ENCODE peak calls at places on chromosomes 11 and 22, in five cellular contexts. I is right cardiac atrium, C is lower lobe of right lung, Z is HCT116, O is epithelial cell of esophagus. V is an unnamed sample.

GRCh38 chr11:75350743-75351540 is 519 bp downstream of the ARRB1 start:
- DNase-seq in I (peak; percentile 81), C (peak; percentile 81), Z (no peak), O (peak; percentile 43), V (peak; percentile 91)

GRCh38 chr11:1298695-1299492 is 10.5 kb downstream of the TOLLIP start:
- DNase-seq in I (peak; percentile 93), C (peak; percentile 93), Z (no peak), O (peak; percentile 95), V (peak; percentile 93)

GRCh38 chr11:128660957-128661356 is 32.9 kb upstream of the FLI1 start:
- DNase-seq in I (no peak), C (no peak), Z (no peak), O (peak; percentile 11), V (no peak)

GRCh38 chr22:45246060-45246985 is 5.6 kb upstream of the KIAA0930 start:
- DNase-seq in I (no peak), C (no peak), Z (peak; percentile 92), O (peak; percentile 97), V (peak; percentile 93)

GRCh38 chr11:116596346-116597260 is 176.2 kb downstream of the BUD13 start:
- DNase-seq in I (no peak), C (no peak), Z (no peak), O (no peak), V (peak; percentile 40)

GRCh38 chr22:35363571-35364086 is 17.3 kb upstream of the HMOX1 start:
- DNase-seq in I (no peak), C (no peak), Z (no peak), O (no peak), V (no peak)

GRCh38 chr11:108906329-108906728 is 241.5 kb downstream of the DDX10 start:
- DNase-seq in I (no peak), C (no peak), Z (no peak), O (peak; percentile 67), V (no peak)

GRCh38 chr11:1568451-1568911 is 3.6 kb downstream of the DUSP8 start:
- DNase-seq in I (peak; percentile 53), C (no peak), Z (no peak), O (no peak), V (peak; percentile 70)

DNA sequence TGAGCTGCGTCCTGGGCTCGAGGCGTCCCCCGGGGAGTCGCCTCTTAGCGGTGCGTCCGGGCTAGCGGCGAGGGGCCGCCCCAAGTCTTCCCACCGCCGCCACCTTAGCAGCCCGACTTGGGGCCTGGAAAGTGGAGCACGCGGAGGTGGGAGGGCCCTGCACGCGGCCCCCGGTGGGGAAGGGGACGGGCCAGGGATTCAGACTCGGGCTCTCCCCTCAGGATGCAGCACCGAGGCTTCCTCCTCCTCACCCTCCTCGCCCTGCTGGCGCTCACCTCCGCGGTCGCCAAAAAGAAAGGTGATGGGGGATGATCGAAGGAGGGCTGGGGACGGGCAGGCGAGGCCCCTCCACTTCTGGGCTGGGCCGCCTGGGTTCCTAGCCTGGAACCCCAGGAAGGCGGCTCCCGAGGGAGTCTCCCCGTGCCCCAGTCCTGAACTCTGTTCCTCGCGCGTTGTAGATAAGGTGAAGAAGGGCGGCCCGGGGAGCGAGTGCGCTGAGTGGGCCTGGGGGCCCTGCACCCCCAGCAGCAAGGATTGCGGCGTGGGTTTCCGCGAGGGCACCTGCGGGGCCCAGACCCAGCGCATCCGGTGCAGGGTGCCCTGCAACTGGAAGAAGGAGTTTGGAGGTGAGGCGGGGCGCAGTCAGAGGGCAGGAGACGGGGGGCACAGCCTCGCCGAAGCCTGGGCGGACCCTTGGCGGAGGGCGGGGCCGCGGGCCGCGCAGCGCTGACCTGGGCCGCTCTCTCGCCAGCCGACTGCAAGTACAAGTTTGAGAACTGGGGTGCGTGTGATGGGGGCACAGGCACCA is 571 bp downstream of the MDK start:
- DNase-seq in I (peak; percentile 65), C (no peak), Z (no peak), O (no peak), V (peak; percentile 68)
- H3K4me3 ChIP-seq in I (peak overlapping the region; percentile 69), C (peak overlapping the region; percentile 85), Z (peak overlapping the region; percentile 73), O (peak overlapping the region; percentile 42), V (peak overlapping the region; percentile 60)

DNA sequence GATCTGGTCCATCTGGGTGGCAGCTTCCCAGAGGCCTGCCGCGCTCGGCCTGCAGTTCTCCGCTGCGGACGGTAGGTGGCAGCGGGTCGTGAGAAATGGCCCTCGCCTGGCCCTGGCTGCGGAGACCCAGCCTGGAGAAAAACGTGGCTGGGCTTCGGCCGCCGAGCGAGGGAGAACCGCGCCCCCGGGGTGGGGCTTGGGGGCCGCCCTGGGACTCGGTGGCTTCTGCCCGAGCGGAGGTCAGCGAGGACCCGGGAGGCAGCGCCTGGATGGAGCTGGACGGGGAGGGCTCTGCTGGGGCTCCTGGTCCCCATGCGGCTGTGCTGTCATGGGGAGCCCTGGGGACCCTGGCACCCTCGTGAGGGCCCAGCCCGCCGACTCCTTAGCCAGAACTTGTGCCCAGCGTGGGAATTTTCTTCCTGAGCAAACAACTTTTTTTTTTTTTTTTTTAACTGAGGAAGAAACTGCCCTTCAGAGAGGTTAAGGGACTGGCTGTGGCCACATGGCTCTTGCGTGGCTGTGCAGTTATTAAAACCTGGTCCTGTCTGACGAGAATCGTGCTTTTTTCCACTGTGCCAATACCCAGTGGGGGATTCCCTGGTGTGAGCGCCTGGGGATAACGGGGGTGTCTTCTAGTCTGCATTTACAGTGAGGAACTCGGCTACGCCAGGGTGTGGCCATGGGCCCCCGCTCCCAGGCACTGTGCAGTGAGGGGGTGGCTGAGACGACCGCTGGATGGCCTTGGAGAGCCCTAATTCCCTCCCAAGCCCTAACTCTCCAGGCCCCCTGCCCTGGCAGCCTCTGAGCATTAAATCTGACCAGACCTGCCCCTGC is 535.6 kb downstream of the INSC start:
- DNase-seq in I (peak; percentile 99), C (peak; percentile 94), Z (peak; percentile 70), O (peak; percentile 89), V (peak; percentile 95)
- H3K4me3 ChIP-seq in I (peak overlapping the region; percentile 13), C (peak overlapping the region; percentile 56), Z (no peak overlapping the region), O (peak overlapping the region; percentile 39), V (peak overlapping the region; percentile 50)

GRCh38 chr11:72637198-72637597 is 37.0 kb downstream of the PDE2A start:
- DNase-seq in I (peak; percentile 3), C (no peak), Z (peak; percentile 12), O (no peak), V (no peak)
- H3K4me3 ChIP-seq in I (no peak overlapping the region), C (no peak overlapping the region), Z (no peak overlapping the region), O (no peak overlapping the region), V (no peak overlapping the region)

GRCh38 chr11:133553885-133554586 is 21.7 kb upstream of the OPCML start:
- DNase-seq in I (peak; percentile 83), C (no peak), Z (no peak), O (no peak), V (no peak)

GRCh38 chr11:133547808-133548494 is 15.7 kb upstream of the OPCML start:
- DNase-seq in I (no peak), C (no peak), Z (no peak), O (no peak), V (no peak)

GRCh38 chr11:133549796-133550195 is 17.5 kb upstream of the OPCML start:
- DNase-seq in I (peak; percentile 59), C (no peak), Z (no peak), O (no peak), V (no peak)

GRCh38 chr11:133548641-133549040 is 16.3 kb upstream of the OPCML start:
- DNase-seq in I (no peak), C (no peak), Z (no peak), O (no peak), V (no peak)

DNA sequence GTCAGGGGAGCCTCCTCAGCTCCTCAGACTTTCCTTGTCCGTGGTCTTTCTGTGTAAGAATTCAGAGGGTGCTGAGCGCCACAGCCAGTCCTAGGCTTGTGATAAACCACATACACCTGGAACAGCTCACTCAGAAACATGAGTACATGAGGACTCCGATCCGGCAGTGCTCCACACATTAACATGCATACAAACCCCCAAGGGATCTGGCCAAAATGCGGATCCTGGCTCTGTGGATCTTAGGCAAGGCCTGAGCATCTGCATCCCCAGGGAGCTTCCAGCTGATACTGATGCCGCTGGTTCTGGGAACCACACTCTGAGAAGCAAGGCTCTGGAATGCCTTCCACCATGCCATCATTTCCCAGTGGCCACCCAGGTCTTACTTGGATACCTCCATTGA is 20.6 kb upstream of the OPCML start:
- DNase-seq in I (no peak), C (no peak), Z (no peak), O (no peak), V (no peak)
- H3K4me3 ChIP-seq in I (no peak overlapping the region), C (no peak overlapping the region), Z (no peak overlapping the region), O (no peak overlapping the region), V (no peak overlapping the region)

DNA sequence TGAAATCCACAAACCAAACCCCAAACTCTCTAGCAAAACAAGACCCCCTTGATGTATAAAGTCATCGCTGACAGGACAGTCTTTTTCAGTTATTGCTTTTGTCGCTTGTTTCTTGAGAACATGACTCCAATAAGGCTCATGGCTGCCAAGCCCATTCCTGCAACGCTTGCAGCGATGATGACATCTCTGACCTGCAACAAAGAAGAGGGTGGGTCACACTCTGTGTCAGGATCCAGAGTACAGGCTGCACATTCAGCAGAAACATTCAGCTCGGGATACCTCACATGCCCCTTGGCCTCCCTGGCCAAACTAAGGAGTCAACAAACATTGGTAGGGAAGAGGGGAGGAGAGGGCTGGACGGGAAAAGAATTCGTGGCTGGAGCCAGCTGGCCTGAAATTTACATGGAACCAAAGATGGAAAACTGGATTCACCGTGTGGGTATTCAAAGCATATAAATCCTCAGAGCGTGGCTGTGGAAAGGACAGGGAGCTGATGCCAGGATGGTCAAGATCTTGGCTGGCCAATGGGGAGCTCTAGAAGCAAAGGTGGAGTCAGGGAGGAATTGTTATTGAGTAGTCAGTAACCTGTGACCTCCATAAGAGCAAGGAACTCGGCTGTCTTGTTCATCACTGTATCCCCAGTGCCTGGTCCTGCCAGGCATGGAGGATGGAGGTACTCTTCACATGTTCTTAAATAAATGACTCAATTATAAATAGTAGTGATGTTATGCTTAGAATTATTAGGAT is 11.8 kb upstream of the PLAAT2 start:
- DNase-seq in I (peak; percentile 56), C (no peak), Z (no peak), O (peak; percentile 53), V (peak; percentile 83)
- H3K4me3 ChIP-seq in I (peak overlapping the region; percentile 33), C (peak overlapping the region; percentile 37), Z (no peak overlapping the region), O (no peak overlapping the region), V (peak overlapping the region; percentile 30)

GRCh38 chr22:17592201-17592600 is 28.9 kb downstream of the SLC25A18 start:
- DNase-seq in I (no peak), C (no peak), Z (no peak), O (no peak), V (peak; percentile 28)

GRCh38 chr22:17596226-17596625 is 32.3 kb downstream of the ATP6V1E1 start:
- DNase-seq in I (no peak), C (no peak), Z (no peak), O (no peak), V (peak; percentile 38)

GRCh38 chr22:17598318-17598717 is 30.2 kb downstream of the ATP6V1E1 start:
- DNase-seq in I (no peak), C (no peak), Z (no peak), O (no peak), V (no peak)

GRCh38 chr22:17601031-17601430 is 27.5 kb downstream of the ATP6V1E1 start:
- DNase-seq in I (no peak), C (no peak), Z (no peak), O (no peak), V (no peak)

GRCh38 chr22:17597217-17597616 is 31.3 kb downstream of the ATP6V1E1 start:
- DNase-seq in I (no peak), C (no peak), Z (no peak), O (no peak), V (no peak)
- H3K4me3 ChIP-seq in I (no peak overlapping the region), C (no peak overlapping the region), Z (no peak overlapping the region), O (no peak overlapping the region), V (no peak overlapping the region)

GRCh38 chr11:65388731-65389130 is 2.3 kb downstream of the FRMD8 start:
- DNase-seq in I (no peak), C (no peak), Z (no peak), O (no peak), V (no peak)
- H3K4me3 ChIP-seq in I (no peak overlapping the region), C (no peak overlapping the region), Z (no peak overlapping the region), O (peak overlapping the region; percentile 96), V (no peak overlapping the region)

V was measured in sigmoid colon.